ENCODE peak calls at places on chromosomes 4 and X, in five cellular contexts. O is caudate nucleus; M is CD4-positive, CD25-positive, alpha-beta regulatory T cell; E is effector memory CD4-positive, alpha-beta T cell; G is astrocyte of the spinal cord. H is an unnamed sample.

GRCh38 chrX:107721318-107721717 is 54.3 kb downstream of the TSC22D3 start:
- DNase-seq in O (no peak), M (no peak), G (no peak), E (no peak), H (peak)

GRCh38 chrX:143058096-143058495 is 32.4 kb downstream of the SPANXN4 start:
- DNase-seq in E (no peak), O (no peak), M (no peak), G (no peak), H (no peak)

GRCh38 chr4:61572160-61572559 is 372.0 kb downstream of the ADGRL3 start:
- DNase-seq in E (no peak), G (peak), M (no peak), O (no peak), H (no peak)

GRCh38 chr4:103400405-103400804 is 202.3 kb upstream of the CENPE start:
- DNase-seq in G (peak), E (no peak), O (no peak), M (no peak), H (no peak)

GRCh38 chr4:15451866-15452765 is 17.6 kb upstream of the CC2D2A start:
- DNase-seq in G (peak), M (no peak), O (no peak), E (no peak), H (no peak)

GRCh38 chr4:3047464-3048286 is 26.7 kb downstream of the HTT-AS start:
- DNase-seq in G (peak), E (peak), O (peak), M (peak), H (peak)

GRCh38 chrX:111133389-111133788 is 37.4 kb downstream of the PAK3 start:
- DNase-seq in O (no peak), E (no peak), G (no peak), M (no peak), H (no peak)

GRCh38 chr4:165864228-165864627 is 8.8 kb upstream of the TLL1 start:
- DNase-seq in G (no peak), O (no peak), M (no peak), E (no peak), H (no peak)

GRCh38 chr4:113222006-113222405 is 172.6 kb downstream of the ANK2 start:
- DNase-seq in O (no peak), M (no peak), G (peak), E (no peak), H (no peak)

GRCh38 chrX:794311-794710 is 163.7 kb downstream of the SHOX start:
- DNase-seq in G (no peak), E (no peak), M (no peak), O (no peak), H (no peak)

GRCh38 chr4:172826346-172826745 is 342.3 kb upstream of the GALNT7 start:
- DNase-seq in O (no peak), G (peak), E (no peak), M (no peak), H (no peak)